ENCODE peak calls at places on chromosomes 2 and 18, in eight cellular contexts. V is HepG2, Z is transverse colon, I is tibial nerve, T is upper lobe of left lung, B is SK-N-SH, R is suprapubic skin, Q is ovary. G is an unnamed sample. For H3K27me3, the result is how much of the 10 kb centered on the place peaks cover.

GRCh38 chr2:68653538-68653982 is 10.2 kb downstream of the PROKR1 start:
- DNase-seq in V (no peak), Z (peak), I (no peak), T (no peak), B (no peak), R (no peak), Q (no peak), G (peak)

GRCh38 chr2:18841248-18842150 is 252.1 kb upstream of the NT5C1B start:
- DNase-seq in V (peak), Z (no peak), I (no peak), T (no peak), B (no peak), R (no peak), Q (no peak), G (no peak)

GRCh38 chr2:118048396-118048795 is 34.5 kb upstream of the CCDC93 start:
- DNase-seq in V (no peak), Z (no peak), I (no peak), T (no peak), B (no peak), R (no peak), Q (no peak), G (no peak)

GRCh38 chr2:97664636-97664970 is 759 bp upstream of the ACTR1B start:
- DNase-seq in V (no peak), Z (peak), I (no peak), T (no peak), B (no peak), R (no peak), Q (no peak), G (no peak)

GRCh38 chr18:24273596-24273995 is 124.0 kb downstream of the OSBPL1A start:
- DNase-seq in V (no peak), Z (peak), I (no peak), T (no peak), B (no peak), R (no peak), Q (no peak), G (no peak)

GRCh38 chr2:158134655-158135054 is 33.0 kb downstream of the UPP2 start:
- DNase-seq in V (peak), Z (peak), I (no peak), T (no peak), B (no peak), R (no peak), Q (no peak), G (peak)

GRCh38 chr2:39534095-39534711 is 97.1 kb upstream of the MAP4K3 start:
- DNase-seq in V (peak), Z (no peak), I (no peak), T (no peak), B (no peak), R (no peak), Q (no peak), G (no peak)

GRCh38 chr18:54961868-54962267 is 2.6 kb upstream of the CCDC68 start:
- DNase-seq in V (no peak), Z (no peak), I (no peak), T (no peak), B (no peak), R (no peak), Q (no peak), G (no peak)

GRCh38 chr2:206548383-206548782 is 93.9 kb upstream of the FAM237A start:
- DNase-seq in V (no peak), Z (no peak), I (no peak), T (no peak), B (no peak), R (no peak), Q (no peak), G (no peak)

GRCh38 chr2:40004336-40004735 is 225.3 kb upstream of the THUMPD2 start:
- DNase-seq in V (no peak), Z (no peak), I (no peak), T (no peak), B (no peak), R (no peak), Q (no peak), G (no peak)

GRCh38 chr2:20126469-20126868 is 75.0 kb upstream of the LAPTM4A start:
- DNase-seq in V (no peak), Z (no peak), I (no peak), T (no peak), B (no peak), R (no peak), Q (no peak), G (no peak)

GRCh38 chr2:105391058-105391627 is 7.7 kb downstream of the FHL2 start:
- DNase-seq in V (peak), Z (peak), I (no peak), T (no peak), B (no peak), R (no peak), Q (peak), G (no peak)

GRCh38 chr2:54904836-54905235 is 145.4 kb downstream of the RTN4 start:
- DNase-seq in V (peak), Z (peak), I (no peak), T (no peak), B (no peak), R (no peak), Q (no peak), G (peak)

GRCh38 chr18:47253101-47253654 is 1.7 kb upstream of the SKOR2 start:
- DNase-seq in V (no peak), Z (no peak), I (no peak), T (no peak), B (no peak), R (no peak), Q (no peak), G (no peak)

GRCh38 chr2:155525194-155525593 is 807.3 kb downstream of the NR4A2 start:
- DNase-seq in V (no peak), Z (no peak), I (no peak), T (no peak), B (no peak), R (no peak), Q (no peak), G (no peak)

DNA sequence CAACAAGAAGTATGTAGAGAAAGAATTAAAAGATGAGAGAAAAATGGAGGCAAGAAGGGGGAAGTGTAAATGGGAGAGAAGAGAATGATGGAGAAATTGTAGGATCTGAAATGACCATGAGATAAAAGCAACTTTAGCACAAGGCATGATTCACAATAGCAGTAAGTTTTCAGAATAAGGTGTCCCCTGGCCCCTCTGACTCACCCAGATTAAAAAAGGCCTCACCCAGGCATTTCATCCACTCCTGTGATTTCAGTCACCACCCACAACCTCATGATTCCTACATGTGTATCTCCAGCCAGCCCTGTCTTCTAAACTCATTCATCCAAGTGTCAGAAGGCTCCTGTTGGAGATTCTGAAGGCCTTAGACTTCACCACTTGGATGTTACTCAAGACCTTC is 56.6 kb downstream of the SP100 start:
- DNase-seq in V (no peak), Z (no peak), I (no peak), T (no peak), B (no peak), R (no peak), Q (no peak), G (no peak)
- TF ChIP-seq EP300 in V (no peak), Z (no peak), I (no peak), T (no peak), B (no peak), R (no peak), Q (no peak), G (no peak)

GRCh38 chr18:44774191-44774590 is 93.5 kb downstream of the SETBP1 start:
- DNase-seq in V (no peak), Z (no peak), I (no peak), T (no peak), B (no peak), R (no peak), Q (no peak), G (no peak)

GRCh38 chr18:44773640-44774155 is 93.0 kb downstream of the SETBP1 start:
- DNase-seq in V (no peak), Z (no peak), I (no peak), T (no peak), B (no peak), R (no peak), Q (no peak), G (no peak)

GRCh38 chr18:44778788-44779187 is 98.1 kb downstream of the SETBP1 start:
- DNase-seq in V (no peak), Z (no peak), I (no peak), T (no peak), B (no peak), R (no peak), Q (no peak), G (no peak)

GRCh38 chr18:44779893-44780292 is 99.2 kb downstream of the SETBP1 start:
- DNase-seq in V (no peak), Z (no peak), I (no peak), T (peak), B (no peak), R (no peak), Q (no peak), G (no peak)

GRCh38 chr18:44777429-44778192 is 96.9 kb downstream of the SETBP1 start:
- DNase-seq in V (no peak), Z (no peak), I (peak), T (no peak), B (no peak), R (no peak), Q (peak), G (no peak)
- H3K4me3 ChIP-seq in V (no peak), Z (no peak), I (no peak), T (no peak), B (no peak), R (no peak), Q (no peak), G (no peak)

DNA sequence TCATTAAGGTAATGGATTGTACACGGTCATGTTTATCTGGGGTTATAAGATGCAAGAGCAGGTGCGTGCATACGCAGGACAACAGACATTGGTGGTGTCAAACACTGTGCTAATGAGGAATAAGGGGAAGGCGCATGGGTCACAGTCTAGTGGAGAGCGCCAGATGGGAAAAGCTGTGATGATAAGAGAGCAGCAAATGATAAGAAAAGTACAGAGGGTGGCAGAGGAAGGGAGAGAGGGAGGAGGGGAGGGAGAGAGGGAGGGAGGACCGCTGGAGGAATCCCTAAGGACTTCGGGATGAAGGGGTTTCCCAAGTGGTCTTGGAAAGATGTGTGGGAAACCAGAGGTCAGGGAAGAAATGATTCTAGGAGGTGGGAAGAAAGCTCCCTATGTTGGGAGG is 2.9 kb downstream of the TNFRSF11A start:
- DNase-seq in V (no peak), Z (peak), I (no peak), T (no peak), B (no peak), R (no peak), Q (no peak), G (no peak)
- H3K27me3 ChIP-seq in V (under half), Z (half or more), I (under half), T (under half), B (under half), R (half or more), Q (under half), G (under half)

DNA sequence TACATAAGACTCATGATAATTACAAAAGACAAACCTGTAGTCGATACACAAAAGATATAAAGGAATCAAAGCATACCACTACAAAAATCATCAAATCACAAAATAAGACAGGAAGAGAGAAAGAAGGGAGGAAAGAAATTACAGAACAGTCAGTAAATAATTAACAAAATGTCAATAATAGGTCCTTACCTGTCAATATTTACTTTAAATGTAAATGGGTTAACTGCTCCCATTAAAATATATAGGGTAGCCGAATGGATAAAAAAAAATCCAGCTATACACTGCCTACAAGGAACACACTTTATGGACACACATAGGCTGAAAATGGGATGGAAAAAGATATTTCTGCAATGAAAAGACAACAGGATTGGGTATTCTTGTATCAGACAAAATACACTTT is 163.7 kb downstream of the PIEZO2 start:
- DNase-seq in V (no peak), Z (no peak), I (no peak), T (no peak), B (no peak), R (no peak), Q (no peak), G (no peak)
- TF ChIP-seq EP300 in V (no peak), Z (no peak), I (no peak), T (no peak), B (no peak), R (no peak), Q (no peak), G (no peak)

GRCh38 chr2:214529021-214529420 is 118.2 kb downstream of the VWC2L start:
- DNase-seq in V (no peak), Z (no peak), I (no peak), T (no peak), B (no peak), R (no peak), Q (no peak), G (no peak)

GRCh38 chr2:214533511-214533910 is 122.7 kb downstream of the VWC2L start:
- DNase-seq in V (no peak), Z (no peak), I (no peak), T (no peak), B (no peak), R (no peak), Q (no peak), G (no peak)

GRCh38 chr2:214529514-214529913 is 118.7 kb downstream of the VWC2L start:
- DNase-seq in V (no peak), Z (no peak), I (no peak), T (no peak), B (no peak), R (no peak), Q (no peak), G (no peak)
- H3K4me3 ChIP-seq in V (no peak), Z (no peak), I (no peak), T (no peak), B (no peak), R (no peak), Q (no peak), G (no peak)

DNA sequence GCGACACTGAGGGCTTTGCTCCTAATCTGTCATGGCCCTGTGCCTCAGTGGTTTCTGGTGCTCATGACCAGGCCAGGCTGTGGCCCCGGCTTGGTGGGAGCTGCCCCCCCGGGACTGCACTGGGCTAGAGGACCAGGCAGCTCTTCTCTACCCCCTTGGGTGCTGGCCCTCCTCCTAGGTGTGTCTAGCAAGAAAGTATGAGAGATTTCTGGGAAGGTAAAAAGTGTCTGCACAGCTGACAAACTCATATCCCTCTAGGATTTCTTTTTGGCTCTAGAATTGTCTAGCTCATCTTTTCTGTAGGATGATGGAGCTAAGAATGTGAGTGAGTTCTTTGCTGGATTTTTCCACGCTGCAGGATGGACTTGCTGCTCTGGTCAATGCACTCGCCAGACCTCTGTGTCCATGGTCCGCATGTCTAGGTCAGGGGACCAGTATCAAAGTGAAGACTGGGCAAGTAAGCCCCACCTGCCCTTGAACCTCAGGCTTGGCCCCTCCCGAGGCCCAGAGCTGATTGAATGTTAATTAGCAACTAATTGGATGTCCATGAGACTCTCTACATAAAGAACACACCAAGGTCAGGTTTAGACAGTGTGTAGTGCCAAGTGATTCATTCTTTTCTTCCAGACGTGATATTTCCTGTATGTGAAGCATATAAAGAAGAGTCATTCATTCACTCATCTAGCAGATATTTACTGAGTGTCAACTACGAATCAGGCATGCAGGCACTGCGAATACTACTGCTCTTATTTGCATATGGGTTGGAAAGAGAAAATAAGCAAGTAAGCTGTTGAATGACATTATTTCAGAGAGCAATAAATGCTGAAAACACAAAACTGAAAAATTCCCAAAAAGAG is 15.6 kb upstream of the PSD4 start:
- DNase-seq in V (no peak), Z (no peak), I (no peak), T (no peak), B (no peak), R (no peak), Q (no peak), G (no peak)
- H3K27me3 ChIP-seq in V (under half), Z (under half), I (under half), T (under half), B (under half), R (under half), Q (under half), G (under half)

DNA sequence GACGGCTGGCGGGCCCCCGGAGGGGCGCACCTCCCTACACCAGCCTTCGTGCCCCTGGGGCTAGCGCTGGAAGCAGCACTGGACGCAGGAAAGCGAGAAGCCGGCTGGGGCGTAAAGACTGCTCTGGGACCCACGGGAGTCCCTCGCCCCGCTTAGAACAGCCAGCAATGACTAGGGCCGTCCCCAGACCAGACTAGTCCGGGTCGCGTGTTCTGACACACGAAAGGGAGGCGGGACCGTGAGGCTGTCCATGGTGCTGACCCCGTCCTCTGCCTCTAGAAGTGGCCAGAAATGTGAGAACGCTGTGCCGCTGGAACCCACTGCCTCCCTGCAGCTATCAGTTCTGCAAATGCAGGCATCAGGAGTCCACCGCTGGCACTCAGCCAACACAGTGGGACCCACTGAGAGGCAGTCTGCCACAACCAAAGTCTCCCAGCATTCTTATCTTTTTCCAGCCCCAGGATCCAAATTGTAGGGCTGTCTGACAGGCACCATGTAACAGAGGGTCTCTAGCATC is at the start of gene UCN:
- DNase-seq in V (no peak), Z (no peak), I (no peak), T (peak), B (peak), R (no peak), Q (peak), G (no peak)
- TF ChIP-seq EP300 in V (no peak), Z (no peak), I (no peak), T (no peak), B (no peak), R (no peak), Q (no peak), G (no peak)

DNA sequence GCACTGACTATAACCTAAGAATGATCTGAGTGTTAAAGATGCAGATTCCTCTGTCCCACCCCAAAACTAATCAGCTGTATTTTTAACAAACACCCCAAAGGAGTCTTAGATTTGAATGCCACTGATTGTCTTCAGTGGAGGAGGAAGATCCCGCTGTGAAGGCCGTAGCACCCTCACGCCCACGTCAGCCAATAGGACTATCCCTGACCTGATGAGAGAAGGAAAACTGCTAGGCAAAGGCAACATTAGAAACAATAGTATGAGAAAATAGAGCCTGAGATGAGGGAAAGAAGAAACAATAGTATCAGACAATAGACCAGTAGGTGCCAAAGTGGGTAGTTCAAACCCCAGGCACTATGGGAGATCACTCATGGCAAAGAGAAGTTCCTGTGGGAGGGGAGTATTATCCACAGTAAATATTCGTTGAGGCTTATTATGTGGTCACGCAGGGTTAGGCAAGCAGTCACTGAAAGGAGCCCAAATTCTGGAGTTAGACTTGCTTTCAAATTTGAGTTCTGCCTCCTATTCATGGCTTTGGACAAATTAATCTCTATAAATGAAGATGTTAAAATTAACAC is 2.8 kb downstream of the PCBP1 start:
- DNase-seq in V (no peak), Z (no peak), I (no peak), T (no peak), B (no peak), R (peak), Q (no peak), G (no peak)
- H3K4me3 ChIP-seq in V (no peak), Z (no peak), I (peak), T (peak), B (peak), R (peak), Q (peak), G (peak)

GRCh38 chr2:85750509-85751299 is 3.1 kb upstream of the ATOH8 start:
- DNase-seq in V (peak), Z (peak), I (peak), T (no peak), B (peak), R (no peak), Q (peak), G (peak)
- H3K27me3 ChIP-seq in V (half or more), Z (under half), I (under half), T (under half), B (under half), R (under half), Q (under half), G (under half)

G was measured in stomach.